ENCODE peak calls at places on chromosomes 11 and 22, in nine cellular contexts. C is NCI-H146; P is choroid plexus epithelial cell; I is NCI-H1048; D is left cardiac atrium; J is sigmoid colon; K is HS-27A; N is activated gamma-delta T cell treated with anti-CD3 and anti-CD28 coated beads, Interleukin-2, amount 50 U/mL, for 16 hours; M is iPS DF 6.9. Z is an unnamed sample.

GRCh38 chr11:94652735-94653284 is 85.6 kb downstream of the PIWIL4 start:
- DNase-seq in C (no peak), P (no peak), I (no peak), D (no peak), J (no peak), K (no peak), N (no peak), M (no peak), Z (no peak)

GRCh38 chr22:45872659-45873263 is 104.2 kb downstream of the WNT7B start:
- DNase-seq in C (no peak), P (no peak), I (no peak), D (no peak), J (no peak), K (no peak), N (no peak), M (no peak), Z (no peak)

GRCh38 chr11:12944889-12945288 is 64.2 kb upstream of the RASSF10 start:
- DNase-seq in C (no peak), P (no peak), I (no peak), D (no peak), J (no peak), K (no peak), N (no peak), M (no peak), Z (no peak)

GRCh38 chr11:73625690-73626318 is 20.6 kb upstream of the PLEKHB1 start:
- DNase-seq in C (peak), P (peak), I (peak), D (peak), J (peak), K (peak), N (peak), M (peak), Z (peak)

GRCh38 chr11:13596601-13597000 is 71.9 kb upstream of the FAR1 start:
- DNase-seq in C (no peak), P (no peak), I (no peak), D (no peak), J (no peak), K (no peak), N (no peak), M (no peak), Z (no peak)

GRCh38 chr11:100929377-100929776 is 200.2 kb downstream of the PGR start:
- DNase-seq in C (no peak), P (peak), I (no peak), D (no peak), J (no peak), K (no peak), N (no peak), M (no peak), Z (no peak)

GRCh38 chr11:70828498-70829159 is 423.7 kb downstream of the SHANK2 start:
- DNase-seq in C (no peak), P (no peak), I (no peak), D (no peak), J (peak), K (no peak), N (no peak), M (no peak), Z (no peak)

GRCh38 chr22:39913886-39914285 is 13.0 kb downstream of the GRAP2 start:
- DNase-seq in C (no peak), P (no peak), I (no peak), D (no peak), J (no peak), K (no peak), N (no peak), M (no peak), Z (no peak)

GRCh38 chr11:119777940-119778339 is 48.9 kb upstream of the NECTIN1 start:
- DNase-seq in C (no peak), P (no peak), I (no peak), D (no peak), J (no peak), K (no peak), N (no peak), M (no peak), Z (no peak)

GRCh38 chr22:28259774-28260173 is 340.7 kb upstream of the PITPNB start:
- DNase-seq in C (no peak), P (no peak), I (no peak), D (no peak), J (no peak), K (no peak), N (no peak), M (no peak), Z (no peak)

GRCh38 chr22:28986366-28986765 is 75.3 kb downstream of the C22orf31 start:
- DNase-seq in C (no peak), P (peak), I (no peak), D (no peak), J (no peak), K (no peak), N (no peak), M (no peak), Z (no peak)

GRCh38 chr11:64207247-64208085 is 945 bp downstream of the FERMT3 start:
- DNase-seq in C (no peak), P (peak), I (no peak), D (peak), J (peak), K (no peak), N (peak), M (no peak), Z (peak)

GRCh38 chr11:64649304-64649703 is 58.3 kb downstream of the SLC22A12 start:
- DNase-seq in C (peak), P (peak), I (no peak), D (no peak), J (no peak), K (no peak), N (no peak), M (no peak), Z (no peak)

GRCh38 chr11:34255101-34255500 is 102.7 kb downstream of the ABTB2 start:
- DNase-seq in C (no peak), P (no peak), I (no peak), D (no peak), J (no peak), K (no peak), N (no peak), M (no peak), Z (no peak)

GRCh38 chr11:86749376-86749775 is 51.0 kb upstream of the PRSS23 start:
- DNase-seq in C (no peak), P (no peak), I (no peak), D (no peak), J (no peak), K (no peak), N (no peak), M (no peak), Z (no peak)

GRCh38 chr11:8317164-8317563 is 53.5 kb upstream of the LMO1 start:
- DNase-seq in C (no peak), P (no peak), I (no peak), D (no peak), J (peak), K (no peak), N (no peak), M (no peak), Z (no peak)

GRCh38 chr11:19576903-19577302 is 135.7 kb upstream of the NAV2 start:
- DNase-seq in C (no peak), P (no peak), I (no peak), D (no peak), J (no peak), K (no peak), N (no peak), M (no peak), Z (no peak)

GRCh38 chr11:86676533-86677154 is 4.2 kb upstream of the ME3 start:
- DNase-seq in C (peak), P (no peak), I (no peak), D (no peak), J (no peak), K (no peak), N (no peak), M (peak), Z (no peak)

GRCh38 chr11:34261095-34261494 is 96.7 kb downstream of the ABTB2 start:
- DNase-seq in C (no peak), P (no peak), I (no peak), D (no peak), J (no peak), K (no peak), N (no peak), M (no peak), Z (no peak)

GRCh38 chr11:17822021-17822781 is 87.6 kb downstream of the KCNC1 start:
- DNase-seq in C (no peak), P (peak), I (no peak), D (peak), J (no peak), K (no peak), N (no peak), M (no peak), Z (no peak)

GRCh38 chr11:90187839-90188238 is 35.0 kb downstream of the CHORDC1 start:
- DNase-seq in C (no peak), P (no peak), I (no peak), D (no peak), J (no peak), K (no peak), N (no peak), M (no peak), Z (no peak)

GRCh38 chr11:66022401-66023185 is 3.7 kb downstream of the CATSPER1 start:
- DNase-seq in C (peak), P (peak), I (peak), D (peak), J (peak), K (no peak), N (peak), M (peak), Z (peak)

GRCh38 chr22:33126881-33127280 is 68.7 kb upstream of the SYN3 start:
- DNase-seq in C (peak), P (peak), I (no peak), D (no peak), J (no peak), K (no peak), N (no peak), M (peak), Z (no peak)

GRCh38 chr11:115774756-115775155 is 270.5 kb upstream of the CADM1 start:
- DNase-seq in C (no peak), P (no peak), I (no peak), D (no peak), J (no peak), K (no peak), N (no peak), M (no peak), Z (no peak)

GRCh38 chr11:12160680-12161079 is 50.3 kb downstream of the MICAL2 start:
- DNase-seq in C (no peak), P (no peak), I (no peak), D (no peak), J (no peak), K (no peak), N (no peak), M (no peak), Z (no peak)

GRCh38 chr22:50034126-50035081 is 21.8 kb upstream of the IL17REL start:
- DNase-seq in C (no peak), P (peak), I (no peak), D (no peak), J (peak), K (no peak), N (no peak), M (no peak), Z (no peak)

GRCh38 chr11:38824573-38824972 is 2226.5 kb upstream of the RAG2 start:
- DNase-seq in C (no peak), P (peak), I (no peak), D (no peak), J (no peak), K (peak), N (no peak), M (peak), Z (no peak)

GRCh38 chr11:77026236-77026635 is 8.0 kb upstream of the B3GNT6 start:
- DNase-seq in C (no peak), P (no peak), I (no peak), D (no peak), J (no peak), K (no peak), N (no peak), M (no peak), Z (no peak)

GRCh38 chr11:86116386-86116726 is 47.5 kb upstream of the PICALM start:
- DNase-seq in C (no peak), P (peak), I (no peak), D (no peak), J (no peak), K (no peak), N (peak), M (no peak), Z (peak)

GRCh38 chr22:32708835-32709234 is 92.7 kb upstream of the TIMP3 start:
- DNase-seq in C (no peak), P (no peak), I (no peak), D (peak), J (no peak), K (no peak), N (no peak), M (no peak), Z (no peak)

GRCh38 chr22:48856308-48856615 is 971.4 kb downstream of the BRD1 start:
- DNase-seq in C (no peak), P (no peak), I (no peak), D (no peak), J (no peak), K (no peak), N (no peak), M (no peak), Z (no peak)

GRCh38 chr11:92801685-92802084 is 167.8 kb upstream of the MTNR1B start:
- DNase-seq in C (no peak), P (no peak), I (no peak), D (no peak), J (no peak), K (no peak), N (no peak), M (no peak), Z (no peak)

GRCh38 chr11:94201004-94201465 is 72.4 kb downstream of the PANX1 start:
- DNase-seq in C (no peak), P (peak), I (no peak), D (no peak), J (no peak), K (no peak), N (no peak), M (no peak), Z (no peak)

Z was measured in activated T-helper 9 cell treated with anti-CD3 and anti-CD28 coated beads, Interleukin-2, amount 50 U/mL, for 16 hours.